ENCODE peak calls at places on chromosomes 16 and 17, in six cellular contexts. One of them, this sample, is unnamed.

GRCh38 chr17:82373731-82374625 is 2.4 kb downstream of the UTS2R start:
- DNase-seq in HepG2: no peak
- DNase-seq in WTC11: no peak
- DNase-seq in A549: no peak
- DNase-seq in H1: no peak
- DNase-seq in endothelial cell of umbilical vein: no peak
- DNase-seq in this sample: no peak

GRCh38 chr17:63848834-63849689 is 6.6 kb upstream of the SMARCD2 start:
- DNase-seq in HepG2: peak; percentile 71
- DNase-seq in WTC11: peak; percentile 97
- DNase-seq in A549: peak; percentile 99
- DNase-seq in H1: peak; percentile 81
- DNase-seq in endothelial cell of umbilical vein: peak; percentile 91
- DNase-seq in this sample: peak; percentile 99

GRCh38 chr16:81445926-81446317 is 1.3 kb downstream of the CMIP start:
- DNase-seq in HepG2: no peak
- DNase-seq in WTC11: no peak
- DNase-seq in A549: no peak
- DNase-seq in H1: no peak
- DNase-seq in endothelial cell of umbilical vein: peak; percentile 30
- DNase-seq in this sample: no peak

GRCh38 chr16:17037499-17037898 is 433.3 kb downstream of the XYLT1 start:
- DNase-seq in HepG2: no peak
- DNase-seq in WTC11: no peak
- DNase-seq in A549: no peak
- DNase-seq in H1: no peak
- DNase-seq in endothelial cell of umbilical vein: no peak
- DNase-seq in this sample: no peak

GRCh38 chr17:43754947-43755346 is 3.6 kb downstream of the SOST start:
- DNase-seq in HepG2: no peak
- DNase-seq in WTC11: no peak
- DNase-seq in A549: no peak
- DNase-seq in H1: no peak
- DNase-seq in endothelial cell of umbilical vein: no peak
- DNase-seq in this sample: no peak

GRCh38 chr17:31597646-31598387 is 206.3 kb downstream of the RAB11FIP4 start:
- DNase-seq in HepG2: no peak
- DNase-seq in WTC11: no peak
- DNase-seq in A549: no peak
- DNase-seq in H1: no peak
- DNase-seq in endothelial cell of umbilical vein: no peak
- DNase-seq in this sample: no peak

GRCh38 chr16:49930841-49931240 is 74.9 kb upstream of the ZNF423 start:
- DNase-seq in HepG2: no peak
- DNase-seq in WTC11: no peak
- DNase-seq in A549: no peak
- DNase-seq in H1: no peak
- DNase-seq in endothelial cell of umbilical vein: no peak
- DNase-seq in this sample: no peak

GRCh38 chr16:50671644-50672260 is 9.4 kb downstream of the SNX20 start:
- DNase-seq in HepG2: peak; percentile 36
- DNase-seq in WTC11: peak; percentile 59
- DNase-seq in A549: no peak
- DNase-seq in H1: no peak
- DNase-seq in endothelial cell of umbilical vein: peak; percentile 17
- DNase-seq in this sample: peak; percentile 74

GRCh38 chr16:74321356-74321755 is 24.7 kb downstream of the PSMD7 start:
- DNase-seq in HepG2: no peak
- DNase-seq in WTC11: no peak
- DNase-seq in A549: no peak
- DNase-seq in H1: no peak
- DNase-seq in endothelial cell of umbilical vein: no peak
- DNase-seq in this sample: no peak

GRCh38 chr16:2724816-2725348 is 4.9 kb upstream of the PRSS27 start:
- DNase-seq in HepG2: no peak
- DNase-seq in WTC11: no peak
- DNase-seq in A549: no peak
- DNase-seq in H1: no peak
- DNase-seq in endothelial cell of umbilical vein: no peak
- DNase-seq in this sample: no peak

GRCh38 chr17:80586464-80587228 is 42.0 kb downstream of the RPTOR start:
- DNase-seq in HepG2: no peak
- DNase-seq in WTC11: no peak
- DNase-seq in A549: no peak
- DNase-seq in H1: no peak
- DNase-seq in endothelial cell of umbilical vein: no peak
- DNase-seq in this sample: no peak

GRCh38 chr16:50651835-50652438 is 29.2 kb downstream of the SNX20 start:
- DNase-seq in HepG2: no peak
- DNase-seq in WTC11: no peak
- DNase-seq in A549: no peak
- DNase-seq in H1: no peak
- DNase-seq in endothelial cell of umbilical vein: no peak
- DNase-seq in this sample: peak; percentile 59

GRCh38 chr16:88309174-88309904 is 73.4 kb upstream of the ZNF469 start:
- DNase-seq in HepG2: no peak
- DNase-seq in WTC11: no peak
- DNase-seq in A549: no peak
- DNase-seq in H1: no peak
- DNase-seq in endothelial cell of umbilical vein: no peak
- DNase-seq in this sample: no peak

GRCh38 chr17:74843352-74843627 is 16.4 kb downstream of the GRIN2C start:
- DNase-seq in HepG2: no peak
- DNase-seq in WTC11: no peak
- DNase-seq in A549: no peak
- DNase-seq in H1: no peak
- DNase-seq in endothelial cell of umbilical vein: no peak
- DNase-seq in this sample: no peak

GRCh38 chr16:85312642-85313540 is 200.6 kb upstream of the CIBAR2 start:
- DNase-seq in HepG2: no peak
- DNase-seq in WTC11: no peak
- DNase-seq in A549: no peak
- DNase-seq in H1: no peak
- DNase-seq in endothelial cell of umbilical vein: no peak
- DNase-seq in this sample: no peak

GRCh38 chr17:75468311-75468754 is 11.9 kb downstream of the TMEM94 start:
- DNase-seq in HepG2: peak; percentile 72
- DNase-seq in WTC11: no peak
- DNase-seq in A549: no peak
- DNase-seq in H1: no peak
- DNase-seq in endothelial cell of umbilical vein: no peak
- DNase-seq in this sample: no peak

GRCh38 chr17:10754109-10754508 is 24.3 kb upstream of the TMEM220 start:
- DNase-seq in HepG2: peak; percentile 39
- DNase-seq in WTC11: peak; percentile 80
- DNase-seq in A549: peak; percentile 72
- DNase-seq in H1: no peak
- DNase-seq in endothelial cell of umbilical vein: no peak
- DNase-seq in this sample: peak; percentile 51

GRCh38 chr16:28106467-28106866 is 43.0 kb upstream of the GSG1L start:
- DNase-seq in HepG2: no peak
- DNase-seq in WTC11: no peak
- DNase-seq in A549: no peak
- DNase-seq in H1: no peak
- DNase-seq in endothelial cell of umbilical vein: no peak
- DNase-seq in this sample: no peak
- TF ChIP-seq JUN in HepG2: no peak
- TF ChIP-seq JUN in WTC11: no peak
- TF ChIP-seq JUN in A549: no peak
- TF ChIP-seq JUN in H1: no peak
- TF ChIP-seq JUN in endothelial cell of umbilical vein: no peak
- TF ChIP-seq JUN in this sample: no peak

GRCh38 chr16:57500578-57501111 is 14.4 kb upstream of the DOK4 start:
- DNase-seq in HepG2: no peak
- DNase-seq in WTC11: no peak
- DNase-seq in A549: no peak
- DNase-seq in H1: no peak
- DNase-seq in endothelial cell of umbilical vein: no peak
- DNase-seq in this sample: peak; percentile 45
- TF ChIP-seq JUN in HepG2: no peak
- TF ChIP-seq JUN in WTC11: no peak
- TF ChIP-seq JUN in A549: no peak
- TF ChIP-seq JUN in H1: no peak
- TF ChIP-seq JUN in endothelial cell of umbilical vein: no peak
- TF ChIP-seq JUN in this sample: no peak

GRCh38 chr16:28090646-28091377 is 27.3 kb upstream of the GSG1L start:
- DNase-seq in HepG2: no peak
- DNase-seq in WTC11: peak; percentile 88
- DNase-seq in A549: no peak
- DNase-seq in H1: peak; percentile 66
- DNase-seq in endothelial cell of umbilical vein: no peak
- DNase-seq in this sample: peak; percentile 48

GRCh38 chr16:28089992-28090365 is 26.5 kb upstream of the GSG1L start:
- DNase-seq in HepG2: no peak
- DNase-seq in WTC11: no peak
- DNase-seq in A549: no peak
- DNase-seq in H1: no peak
- DNase-seq in endothelial cell of umbilical vein: no peak
- DNase-seq in this sample: no peak

GRCh38 chr16:28087675-28088285 is 24.3 kb upstream of the GSG1L start:
- DNase-seq in HepG2: peak; percentile 22
- DNase-seq in WTC11: no peak
- DNase-seq in A549: no peak
- DNase-seq in H1: no peak
- DNase-seq in endothelial cell of umbilical vein: no peak
- DNase-seq in this sample: no peak

GRCh38 chr16:28087140-28087660 is 23.7 kb upstream of the GSG1L start:
- DNase-seq in HepG2: no peak
- DNase-seq in WTC11: no peak
- DNase-seq in A549: no peak
- DNase-seq in H1: no peak
- DNase-seq in endothelial cell of umbilical vein: no peak
- DNase-seq in this sample: no peak

GRCh38 chr16:28089205-28089991 is 25.9 kb upstream of the GSG1L start:
- DNase-seq in HepG2: no peak
- DNase-seq in WTC11: no peak
- DNase-seq in A549: no peak
- DNase-seq in H1: no peak
- DNase-seq in endothelial cell of umbilical vein: no peak
- DNase-seq in this sample: no peak
- TF ChIP-seq JUN in HepG2: no peak
- TF ChIP-seq JUN in WTC11: no peak
- TF ChIP-seq JUN in A549: no peak
- TF ChIP-seq JUN in H1: no peak
- TF ChIP-seq JUN in endothelial cell of umbilical vein: no peak
- TF ChIP-seq JUN in this sample: no peak

GRCh38 chr17:72250206-72250605 is 129.4 kb downstream of the SOX9 start:
- DNase-seq in HepG2: no peak
- DNase-seq in WTC11: no peak
- DNase-seq in A549: no peak
- DNase-seq in H1: no peak
- DNase-seq in endothelial cell of umbilical vein: no peak
- DNase-seq in this sample: no peak
- TF ChIP-seq JUN in HepG2: no peak
- TF ChIP-seq JUN in WTC11: no peak
- TF ChIP-seq JUN in A549: no peak
- TF ChIP-seq JUN in H1: no peak
- TF ChIP-seq JUN in endothelial cell of umbilical vein: no peak
- TF ChIP-seq JUN in this sample: no peak

GRCh38 chr16:23379707-23380106 is 73.3 kb downstream of the COG7 start:
- DNase-seq in HepG2: no peak
- DNase-seq in WTC11: no peak
- DNase-seq in A549: no peak
- DNase-seq in H1: no peak
- DNase-seq in endothelial cell of umbilical vein: no peak
- DNase-seq in this sample: no peak
- TF ChIP-seq JUN in HepG2: no peak
- TF ChIP-seq JUN in WTC11: no peak
- TF ChIP-seq JUN in A549: no peak
- TF ChIP-seq JUN in H1: no peak
- TF ChIP-seq JUN in endothelial cell of umbilical vein: no peak
- TF ChIP-seq JUN in this sample: no peak

DNA sequence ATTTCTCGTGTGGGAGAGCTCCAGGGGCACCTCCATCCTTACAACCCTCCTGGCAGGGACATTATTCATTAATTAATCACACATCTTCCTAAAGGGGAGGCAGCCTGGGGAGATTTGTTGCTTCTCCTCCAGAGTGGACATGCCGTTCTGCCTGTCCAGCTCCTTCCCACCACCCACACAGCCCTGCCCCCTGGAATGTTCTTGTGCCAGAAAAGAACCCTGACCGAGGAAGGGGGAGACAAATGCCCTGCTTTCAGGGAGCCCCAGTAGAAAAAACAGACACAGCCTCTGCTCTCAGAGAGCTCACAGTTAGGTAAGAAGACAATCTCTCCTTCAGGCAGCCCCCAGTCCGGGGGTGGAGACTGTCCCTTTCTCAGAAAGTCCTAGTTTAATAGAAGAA is 8.5 kb upstream of the KIF18B start:
- DNase-seq in HepG2: no peak
- DNase-seq in WTC11: no peak
- DNase-seq in A549: no peak
- DNase-seq in H1: no peak
- DNase-seq in endothelial cell of umbilical vein: no peak
- DNase-seq in this sample: no peak
- TF ChIP-seq JUN in HepG2: no peak
- TF ChIP-seq JUN in WTC11: no peak
- TF ChIP-seq JUN in A549: no peak
- TF ChIP-seq JUN in H1: no peak
- TF ChIP-seq JUN in endothelial cell of umbilical vein: no peak
- TF ChIP-seq JUN in this sample: no peak

DNA sequence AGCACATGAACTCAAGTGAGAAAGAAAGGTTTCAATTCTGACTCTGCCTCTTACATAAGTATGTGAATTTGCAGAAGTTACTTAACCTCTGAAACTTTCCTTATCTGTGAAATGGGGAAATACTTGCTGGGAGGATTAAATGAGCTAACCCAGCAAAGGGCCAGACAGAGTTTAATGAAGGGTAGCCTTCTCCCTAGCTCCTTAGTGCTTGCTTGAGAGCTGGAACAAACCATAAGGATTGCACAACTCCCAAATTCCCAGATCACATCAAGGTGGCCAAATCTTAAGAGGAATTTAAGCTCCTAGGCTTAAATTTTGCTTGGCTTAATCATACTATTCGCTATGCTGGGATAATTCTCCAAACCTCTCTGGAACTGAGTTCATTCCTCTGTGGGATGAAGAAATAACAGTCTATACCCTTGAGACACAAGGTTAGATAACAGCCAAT is 11.8 kb upstream of the WSB1 start:
- DNase-seq in HepG2: no peak
- DNase-seq in WTC11: no peak
- DNase-seq in A549: no peak
- DNase-seq in H1: no peak
- DNase-seq in endothelial cell of umbilical vein: no peak
- DNase-seq in this sample: no peak
- TF ChIP-seq JUN in HepG2: no peak
- TF ChIP-seq JUN in WTC11: no peak
- TF ChIP-seq JUN in A549: no peak
- TF ChIP-seq JUN in H1: no peak
- TF ChIP-seq JUN in endothelial cell of umbilical vein: no peak
- TF ChIP-seq JUN in this sample: no peak